ENCODE peak calls at places on chromosomes 16 and 17, in five cellular contexts. W is glutamatergic neuron, C is Peyer's patch, A is AG04449, E is AG09319. J is an unnamed sample.

GRCh38 chr17:7173687-7174602 is 5.2 kb downstream of the ASGR1 start:
- DNase-seq in W (peak), C (no peak), A (no peak), E (no peak), J (no peak)

GRCh38 chr16:67397451-67397801 is 4.1 kb upstream of the TPPP3 start:
- DNase-seq in W (no peak), C (no peak), A (no peak), E (no peak), J (no peak)

GRCh38 chr17:43999024-43999423 is 5.4 kb upstream of the NAGS start:
- DNase-seq in W (no peak), C (no peak), A (no peak), E (no peak), J (no peak)

GRCh38 chr16:57284206-57284951 is at the start of gene PLLP:
- DNase-seq in W (peak), C (peak), A (no peak), E (no peak), J (no peak)

GRCh38 chr16:56426585-56426984 is 1.2 kb upstream of the AMFR start:
- DNase-seq in W (no peak), C (no peak), A (no peak), E (no peak), J (no peak)

GRCh38 chr17:27244481-27245223 is 49.3 kb upstream of the WSB1 start:
- DNase-seq in W (no peak), C (peak), A (peak), E (peak), J (no peak)

GRCh38 chr17:53818271-53818670 is 4.5 kb upstream of the KIF2B start:
- DNase-seq in W (no peak), C (no peak), A (no peak), E (no peak), J (no peak)

GRCh38 chr16:74871608-74872007 is 97.0 kb upstream of the FA2H start:
- DNase-seq in W (no peak), C (peak), A (no peak), E (no peak), J (no peak)

GRCh38 chr16:84247844-84248243 is 8.0 kb upstream of the KCNG4 start:
- DNase-seq in W (no peak), C (no peak), A (no peak), E (no peak), J (no peak)

GRCh38 chr16:71564377-71564967 is 12.4 kb downstream of the TAT start:
- DNase-seq in W (no peak), C (no peak), A (no peak), E (no peak), J (no peak)

GRCh38 chr17:31530391-31530990 is 139.0 kb downstream of the RAB11FIP4 start:
- DNase-seq in W (no peak), C (no peak), A (no peak), E (no peak), J (no peak)

GRCh38 chr16:1727651-1728624 is 21.9 kb downstream of the MAPK8IP3 start:
- DNase-seq in W (no peak), C (no peak), A (no peak), E (no peak), J (no peak)

GRCh38 chr16:76278976-76279375 is 1.8 kb downstream of the CNTNAP4 start:
- DNase-seq in W (no peak), C (no peak), A (no peak), E (no peak), J (no peak)

GRCh38 chr16:83967838-83968482 is at the start of gene NECAB2:
- DNase-seq in W (peak), C (no peak), A (no peak), E (no peak), J (no peak)

GRCh38 chr16:46727630-46728029 is 20.5 kb downstream of the MYLK3 start:
- DNase-seq in W (no peak), C (no peak), A (no peak), E (no peak), J (no peak)

GRCh38 chr17:57518587-57519118 is 226.4 kb downstream of the CCDC182 start:
- DNase-seq in W (peak), C (no peak), A (no peak), E (no peak), J (no peak)

GRCh38 chr17:5203908-5204294 is 12.2 kb upstream of the ZNF594 start:
- DNase-seq in W (no peak), C (no peak), A (no peak), E (no peak), J (no peak)

GRCh38 chr16:72927199-72928088 is 120.5 kb downstream of the ZFHX3 start:
- DNase-seq in W (no peak), C (no peak), A (peak), E (peak), J (no peak)

GRCh38 chr17:68790931-68791330 is 164.3 kb downstream of the ABCA8 start:
- DNase-seq in W (no peak), C (no peak), A (no peak), E (no peak), J (no peak)

GRCh38 chr17:49387374-49388289 is 25.6 kb upstream of the ZNF652 start:
- DNase-seq in W (no peak), C (no peak), A (no peak), E (no peak), J (no peak)

GRCh38 chr17:62718420-62718819 is 89.7 kb downstream of the MARCHF10 start:
- DNase-seq in W (no peak), C (no peak), A (no peak), E (no peak), J (no peak)

GRCh38 chr17:18988546-18989173 is 15.9 kb downstream of the FAM83G start:
- DNase-seq in W (no peak), C (peak), A (no peak), E (no peak), J (no peak)

GRCh38 chr17:3603119-3603869 is 5.9 kb downstream of the TRPV1 start:
- DNase-seq in W (no peak), C (no peak), A (peak), E (peak), J (no peak)

GRCh38 chr17:81942167-81942553 is 4.9 kb downstream of the MYADML2 start:
- DNase-seq in W (no peak), C (no peak), A (no peak), E (no peak), J (no peak)

GRCh38 chr16:72043058-72043457 is 11.2 kb upstream of the HP start:
- DNase-seq in W (no peak), C (no peak), A (no peak), E (no peak), J (no peak)

GRCh38 chr17:61897548-61898180 is 30.1 kb downstream of the INTS2 start:
- DNase-seq in W (no peak), C (no peak), A (no peak), E (no peak), J (no peak)

GRCh38 chr16:69820926-69821541 is 58.9 kb downstream of the WWP2 start:
- DNase-seq in W (no peak), C (peak), A (no peak), E (peak), J (no peak)

GRCh38 chr16:25192096-25192495 is 24.7 kb upstream of the AQP8 start:
- DNase-seq in W (no peak), C (no peak), A (peak), E (peak), J (no peak)

GRCh38 chr16:2470234-2470601 is 879 bp upstream of the NTN3 start:
- DNase-seq in W (peak), C (no peak), A (no peak), E (no peak), J (no peak)

GRCh38 chr16:57394444-57394843 is 10.1 kb upstream of the CCL17 start:
- DNase-seq in W (no peak), C (no peak), A (no peak), E (no peak), J (no peak)

GRCh38 chr17:63698886-63699637 is 863 bp downstream of the LIMD2 start:
- DNase-seq in W (peak), C (peak), A (no peak), E (no peak), J (no peak)

GRCh38 chr17:10614536-10615155 is 42.5 kb downstream of the MYH3 start:
- DNase-seq in W (peak), C (peak), A (no peak), E (no peak), J (no peak)

GRCh38 chr16:56279132-56279531 is 87.8 kb downstream of the GNAO1 start:
- DNase-seq in W (no peak), C (peak), A (no peak), E (no peak), J (no peak)

GRCh38 chr16:57686577-57686976 is 8.0 kb upstream of the DRC7 start:
- DNase-seq in W (no peak), C (peak), A (no peak), E (no peak), J (no peak)

DNA sequence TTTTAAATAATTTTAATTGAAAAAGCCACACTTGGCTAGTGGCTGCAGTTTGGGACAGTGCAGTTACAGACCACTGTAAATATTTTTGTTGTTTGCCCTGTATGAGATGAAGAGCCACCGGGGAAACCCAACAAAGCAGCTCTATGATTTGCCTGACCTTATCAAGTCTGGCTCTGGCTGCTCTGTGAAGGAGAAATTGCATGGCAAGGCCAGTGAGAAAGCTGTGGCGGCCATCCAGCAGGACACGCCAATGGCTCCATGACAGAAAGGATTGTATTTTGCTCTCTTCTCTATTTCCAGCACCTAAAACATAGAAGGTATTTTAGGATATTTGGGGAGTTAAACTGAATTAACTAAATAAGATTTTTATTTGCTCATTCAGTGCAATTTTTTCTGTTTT is 330.0 kb upstream of the DYNLRB2 start:
- DNase-seq in W (no peak), C (no peak), A (no peak), E (no peak), J (no peak)
- TF ChIP-seq CTCF in W (no peak), C (no peak), A (no peak), E (no peak), J (no peak)

GRCh38 chr16:59192551-59193199 is 458.6 kb upstream of the GOT2 start:
- DNase-seq in W (peak), C (no peak), A (no peak), E (no peak), J (no peak)
- TF ChIP-seq CTCF in W (peak), C (no peak), A (peak), E (peak), J (peak)

GRCh38 chr17:22217135-22217534 is 524.8 kb downstream of the KCNJ18 start:
- DNase-seq in W (peak), C (no peak), A (no peak), E (no peak), J (no peak)
- TF ChIP-seq CTCF in W (peak), C (no peak), A (no peak), E (no peak), J (no peak)

GRCh38 chr17:75001915-75002843 is 10.3 kb upstream of the MRPL58 start:
- DNase-seq in W (no peak), C (no peak), A (no peak), E (no peak), J (no peak)

GRCh38 chr17:74994440-74994839 is 7.0 kb downstream of the CDR2L start:
- DNase-seq in W (no peak), C (no peak), A (no peak), E (no peak), J (no peak)

GRCh38 chr17:74999523-74999922 is 12.1 kb downstream of the CDR2L start:
- DNase-seq in W (no peak), C (no peak), A (no peak), E (no peak), J (no peak)

GRCh38 chr17:74995847-74996246 is 8.4 kb downstream of the CDR2L start:
- DNase-seq in W (no peak), C (no peak), A (no peak), E (no peak), J (no peak)

GRCh38 chr17:74998783-74999182 is 11.4 kb downstream of the CDR2L start:
- DNase-seq in W (no peak), C (no peak), A (no peak), E (no peak), J (no peak)
- TF ChIP-seq CTCF in W (no peak), C (no peak), A (no peak), E (no peak), J (no peak)

GRCh38 chr16:20221208-20221607 is 106.1 kb downstream of the GP2 start:
- DNase-seq in W (no peak), C (no peak), A (no peak), E (no peak), J (no peak)

GRCh38 chr16:20216818-20217217 is 110.5 kb downstream of the GP2 start:
- DNase-seq in W (no peak), C (no peak), A (no peak), E (no peak), J (no peak)

DNA sequence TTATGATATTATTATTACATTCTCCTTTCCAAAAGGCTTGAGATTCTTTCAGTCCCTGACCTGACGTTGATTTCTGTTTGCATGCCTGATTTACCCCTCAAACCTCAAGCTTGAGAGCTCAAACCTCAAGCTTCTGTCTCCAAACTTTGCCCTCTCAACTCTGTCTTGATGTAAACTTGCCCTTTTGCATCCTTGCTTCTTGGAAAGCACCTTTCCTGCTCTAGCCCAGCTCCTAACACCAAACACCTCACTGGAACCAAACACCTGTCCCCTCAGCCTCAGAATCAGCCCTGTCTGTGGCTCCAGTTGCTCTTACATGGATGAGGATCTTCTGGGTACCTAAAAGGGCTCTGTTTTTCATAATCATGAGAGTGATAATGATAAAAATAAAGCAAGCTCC is 109.2 kb downstream of the GP2 start:
- DNase-seq in W (no peak), C (no peak), A (no peak), E (no peak), J (no peak)
- TF ChIP-seq CTCF in W (no peak), C (no peak), A (no peak), E (no peak), J (no peak)

DNA sequence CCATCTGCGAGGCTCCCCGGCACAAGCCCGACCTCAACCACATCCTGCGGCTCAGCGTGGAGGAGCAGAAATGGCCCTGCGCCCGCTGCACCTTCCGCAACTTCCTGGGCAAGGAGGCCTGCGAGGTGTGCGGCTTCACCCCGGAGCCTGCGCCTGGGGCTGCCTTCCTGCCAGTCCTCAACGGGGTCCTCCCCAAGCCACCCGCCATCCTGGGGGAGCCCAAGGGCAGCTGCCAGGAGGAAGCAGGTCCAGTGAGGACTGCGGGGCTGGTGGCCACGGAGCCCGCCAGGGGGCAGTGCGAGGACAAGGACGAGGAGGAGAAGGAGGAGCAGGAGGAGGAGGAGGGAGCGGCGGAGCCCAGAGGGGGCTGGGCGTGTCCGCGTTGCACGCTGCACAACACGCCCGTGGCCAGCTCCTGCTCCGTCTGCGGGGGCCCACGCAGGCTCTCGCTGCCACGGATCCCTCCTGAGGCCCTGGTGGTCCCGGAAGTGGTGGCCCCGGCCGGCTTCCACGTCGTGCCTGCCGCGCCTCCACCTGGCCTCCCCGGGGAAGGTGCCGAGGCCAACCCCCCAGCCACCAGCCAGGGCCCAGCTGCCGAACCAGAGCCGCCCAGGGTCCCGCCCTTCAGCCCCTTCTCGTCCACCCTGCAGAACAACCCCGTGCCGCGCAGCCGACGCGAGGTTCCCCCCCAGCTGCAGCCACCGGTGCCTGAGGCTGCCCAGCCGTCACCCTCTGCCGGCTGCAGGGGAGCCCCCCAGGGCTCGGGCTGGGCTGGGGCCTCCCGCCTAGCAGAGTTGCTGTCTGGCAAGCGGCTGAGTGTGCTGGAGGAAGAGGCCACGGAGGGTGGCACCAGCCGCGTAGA is 13.1 kb upstream of the PRR35 start:
- DNase-seq in W (peak), C (peak), A (no peak), E (no peak), J (peak)
- TF ChIP-seq CTCF in W (peak), C (no peak), A (peak), E (peak), J (peak)

GRCh38 chr16:28255838-28256237 is 36.5 kb upstream of the SBK1 start:
- DNase-seq in W (peak), C (no peak), A (no peak), E (no peak), J (no peak)
- TF ChIP-seq CTCF in W (no peak), C (no peak), A (no peak), E (no peak), J (no peak)

GRCh38 chr17:16569358-16569712 is 331 bp upstream of the ZNF287 start:
- DNase-seq in W (no peak), C (no peak), A (no peak), E (no peak), J (no peak)
- TF ChIP-seq CTCF in W (no peak), C (no peak), A (no peak), E (no peak), J (no peak)

GRCh38 chr16:77744136-77744535 is 21.8 kb downstream of the NUDT7 start:
- DNase-seq in W (no peak), C (no peak), A (no peak), E (no peak), J (no peak)
- TF ChIP-seq CTCF in W (no peak), C (no peak), A (no peak), E (no peak), J (no peak)

J was measured in type B pancreatic cell.